ENCODE peak calls at places on chromosomes 12 and 14, in six cellular contexts. R is HCEC 1CT, V is A172, W is NCI-H524, J is ACHN, A is iPS-NIHi11. M is an unnamed sample.

GRCh38 chr12:100715976-100716657 is 78.5 kb upstream of the ANO4 start:
- DNase-seq in R (no peak), V (no peak), W (no peak), J (no peak), A (peak), M (no peak)

GRCh38 chr12:34302131-34302885 is 280.0 kb downstream of the ALG10 start:
- DNase-seq in R (no peak), V (no peak), W (no peak), J (no peak), A (no peak), M (no peak)

GRCh38 chr12:78340406-78340805 is 509.7 kb downstream of the NAV3 start:
- DNase-seq in R (no peak), V (no peak), W (no peak), J (no peak), A (no peak), M (no peak)

GRCh38 chr12:46798648-46799047 is 27.1 kb downstream of the SLC38A4 start:
- DNase-seq in R (no peak), V (no peak), W (no peak), J (no peak), A (no peak), M (no peak)

GRCh38 chr14:54589843-54590242 is 22.9 kb downstream of the SAMD4A start:
- DNase-seq in R (peak), V (no peak), W (no peak), J (no peak), A (no peak), M (peak)

GRCh38 chr12:75560167-75560566 is 48.8 kb upstream of the KRR1 start:
- DNase-seq in R (peak), V (peak), W (peak), J (peak), A (peak), M (peak)

GRCh38 chr14:54475187-54475881 is 13.4 kb downstream of the GMFB start:
- DNase-seq in R (no peak), V (no peak), W (no peak), J (no peak), A (no peak), M (peak)

GRCh38 chr12:102234599-102234998 is 37.0 kb upstream of the PMCH start:
- DNase-seq in R (no peak), V (no peak), W (no peak), J (no peak), A (no peak), M (no peak)